ENCODE peak calls at places on chromosomes 2 and 18, in ten cellular contexts. U is NCI-H510A treated with DMSO at 0.1 percent for 48 hours, V is amniotic stem cell, O is GM12864, Y is glutamatergic neuron, P is GM06990, D is heart left ventricle, C is psoas muscle, N is T-helper 9 cell, E is pancreas. X is an unnamed sample.

GRCh38 chr2:85917887-85918795 is 29.4 kb upstream of the ST3GAL5 start:
- DNase-seq in U (no peak), V (no peak), O (no peak), Y (no peak), P (no peak), D (no peak), C (no peak), N (no peak), E (no peak), X (no peak)

GRCh38 chr2:73110622-73111299 is 2.0 kb downstream of the RAB11FIP5 start:
- DNase-seq in U (no peak), V (no peak), O (no peak), Y (no peak), P (no peak), D (no peak), C (no peak), N (no peak), E (no peak), X (no peak)

GRCh38 chr2:235332240-235332890 is 161.5 kb upstream of the AGAP1 start:
- DNase-seq in U (no peak), V (no peak), O (no peak), Y (no peak), P (no peak), D (no peak), C (no peak), N (no peak), E (no peak), X (no peak)

GRCh38 chr2:40820319-40820718 is 368.4 kb upstream of the SLC8A1 start:
- DNase-seq in U (no peak), V (no peak), O (no peak), Y (no peak), P (no peak), D (no peak), C (no peak), N (no peak), E (no peak), X (no peak)

GRCh38 chr2:224946911-224947310 is 95.4 kb downstream of the DOCK10 start:
- DNase-seq in U (no peak), V (no peak), O (peak), Y (no peak), P (no peak), D (no peak), C (no peak), N (no peak), E (no peak), X (no peak)

GRCh38 chr18:28065793-28066186 is 111.1 kb downstream of the CDH2 start:
- DNase-seq in U (no peak), V (no peak), O (no peak), Y (no peak), P (no peak), D (no peak), C (no peak), N (no peak), E (no peak), X (no peak)

GRCh38 chr18:79878741-79879358 is 72.6 kb downstream of the SLC66A2 start:
- DNase-seq in U (no peak), V (no peak), O (no peak), Y (no peak), P (no peak), D (no peak), C (no peak), N (no peak), E (no peak), X (no peak)

GRCh38 chr2:223538920-223539440 is 63.2 kb downstream of the SCG2 start:
- DNase-seq in U (peak), V (no peak), O (no peak), Y (peak), P (no peak), D (no peak), C (no peak), N (no peak), E (no peak), X (peak)

GRCh38 chr2:68172990-68173715 is 15.5 kb downstream of the PNO1 start:
- DNase-seq in U (no peak), V (no peak), O (no peak), Y (no peak), P (no peak), D (no peak), C (no peak), N (no peak), E (no peak), X (no peak)

GRCh38 chr2:195658541-195658890 is 1.5 kb downstream of the SLC39A10 start:
- DNase-seq in U (peak), V (peak), O (no peak), Y (no peak), P (no peak), D (no peak), C (no peak), N (no peak), E (peak), X (peak)

GRCh38 chr18:22408059-22408458 is 9.7 kb downstream of the CTAGE1 start:
- DNase-seq in U (no peak), V (no peak), O (no peak), Y (no peak), P (no peak), D (no peak), C (no peak), N (no peak), E (no peak), X (no peak)